ENCODE peak calls at places on chromosomes 4 and X, in nine cellular contexts. S is CD4-positive, alpha-beta memory T cell; W is NCI-H748 treated with DMSO at 0.1 percent for 48 hours; N is WTC11; H is fibroblast of lung; I is stimulated activated CD8-positive, alpha-beta memory T cell treated with anti-CD3 and anti-CD28 coated beads, Interleukin-12 subunit alpha, Interleukin-12 subunit beta, amount 100 ng/mL, for 1 hour; P is NCI-H2081; Z is heart left ventricle; Q is GM23248. K is an unnamed sample.
A peak's percentile ranks its signal among the peaks of the same experiment; 100 is the strongest.

GRCh38 chr4:81724925-81725329 is 253.2 kb upstream of the RASGEF1B start:
- DNase-seq in I (peak; percentile 17), Q (peak; percentile 2), H (no peak), S (peak; percentile 11), P (peak; percentile 9), W (no peak), Z (peak; percentile 70), N (no peak), K (no peak)

GRCh38 chr4:602559-602942 is 22.8 kb upstream of the PDE6B start:
- DNase-seq in W (no peak), H (no peak), N (peak; percentile 99), Z (no peak), P (peak; percentile 30), I (peak; percentile 4), Q (peak; percentile 28), S (peak; percentile 6), K (peak; percentile 60)

GRCh38 chr4:52641853-52642563 is 17.1 kb downstream of the USP46 start:
- DNase-seq in P (no peak), H (peak; percentile 74), I (no peak), W (no peak), N (no peak), Q (peak; percentile 67), S (no peak), Z (no peak), K (no peak)

GRCh38 chrX:98068210-98068609 is 1184.5 kb downstream of the RPA4 start:
- DNase-seq in H (no peak), Z (no peak), N (no peak), Q (no peak), P (peak; percentile 45), W (peak; percentile 4), S (no peak), I (no peak), K (no peak)

GRCh38 chr4:187777954-187778353 is 217.6 kb upstream of the ZFP42 start:
- DNase-seq in S (no peak), P (no peak), Q (no peak), W (no peak), Z (no peak), I (no peak), H (no peak), N (no peak), K (no peak)

GRCh38 chrX:137915466-137915865 is 349.5 kb downstream of the ZIC3 start:
- DNase-seq in W (no peak), Z (no peak), Q (no peak), P (no peak), I (no peak), N (no peak), S (no peak), H (no peak), K (no peak)

GRCh38 chr4:71711044-71711984 is 72.6 kb downstream of the GC start:
- DNase-seq in W (no peak), Q (no peak), N (no peak), S (no peak), Z (no peak), I (no peak), P (peak; percentile 38), H (no peak), K (no peak)

GRCh38 chrX:71067727-71068051 is 445 bp downstream of the SNX12 start:
- DNase-seq in N (no peak), I (peak; percentile 1), P (no peak), S (no peak), Q (no peak), Z (no peak), W (no peak), H (no peak), K (no peak)

GRCh38 chr4:167578906-167579305 is 344.6 kb upstream of the SPOCK3 start:
- DNase-seq in S (no peak), N (no peak), H (no peak), Q (no peak), I (no peak), P (peak; percentile 7), Z (no peak), W (no peak), K (no peak)

GRCh38 chr4:186740822-186741221 is 17.2 kb upstream of the FAT1 start:
- DNase-seq in Z (no peak), H (peak; percentile 52), S (no peak), N (no peak), I (no peak), W (no peak), P (no peak), Q (peak; percentile 80), K (no peak)

GRCh38 chr4:80201326-80202151 is 4.2 kb downstream of the PRDM8 start:
- DNase-seq in P (peak; percentile 53), Z (no peak), N (peak; percentile 29), W (no peak), Q (peak; percentile 43), H (peak; percentile 78), I (peak; percentile 47), S (peak; percentile 57), K (no peak)

GRCh38 chrX:77412631-77413030 is 34.6 kb upstream of the FGF16 start:
- DNase-seq in W (no peak), Q (no peak), H (no peak), S (no peak), I (no peak), P (no peak), N (no peak), Z (no peak), K (no peak)

GRCh38 chrX:27057883-27058282 is 405.3 kb downstream of the PPP4R3C start:
- DNase-seq in W (no peak), N (peak; percentile 36), S (no peak), Q (no peak), I (no peak), H (no peak), P (peak; percentile 27), Z (no peak), K (no peak)

GRCh38 chrX:134431894-134432293 is 28.1 kb upstream of the HPRT1 start:
- DNase-seq in Q (peak; percentile 71), W (no peak), N (no peak), Z (no peak), H (peak; percentile 57), P (no peak), S (no peak), I (no peak), K (no peak)

GRCh38 chrX:37871626-37872302 is 24.4 kb upstream of the DYNLT3 start:
- DNase-seq in P (no peak), I (no peak), Q (peak; percentile 93), S (no peak), H (peak; percentile 95), N (no peak), W (no peak), Z (peak; percentile 48), K (peak; percentile 86)

GRCh38 chr4:6338175-6338950 is 68.7 kb downstream of the WFS1 start:
- DNase-seq in N (no peak), I (no peak), S (no peak), Z (peak; percentile 43), W (no peak), Q (no peak), H (no peak), P (no peak), K (no peak)

GRCh38 chr4:172982151-172982590 is 186.4 kb upstream of the GALNT7 start:
- DNase-seq in S (no peak), Z (no peak), P (peak; percentile 3), Q (peak; percentile 65), W (no peak), H (peak; percentile 83), I (no peak), N (no peak), K (peak; percentile 85)

GRCh38 chrX:11533211-11533651 is 132.5 kb downstream of the ARHGAP6 start:
- DNase-seq in S (peak; percentile 75), W (peak; percentile 78), I (no peak), Z (no peak), N (no peak), H (peak; percentile 78), P (peak; percentile 85), Q (peak; percentile 76), K (peak; percentile 71)

GRCh38 chrX:140525448-140525847 is 20.6 kb upstream of the SOX3 start:
- DNase-seq in Z (no peak), P (no peak), W (no peak), H (peak; percentile 69), S (no peak), Q (peak; percentile 76), I (no peak), N (no peak), K (no peak)

GRCh38 chrX:150159537-150159936 is 203.6 kb upstream of the MAMLD1 start:
- DNase-seq in W (no peak), H (no peak), N (no peak), S (no peak), Z (no peak), P (no peak), Q (no peak), I (no peak), K (no peak)

GRCh38 chr4:113979157-113979972 is at the start of gene ARSJ:
- DNase-seq in S (no peak), Q (peak; percentile 91), W (no peak), Z (peak; percentile 71), H (peak; percentile 86), N (peak; percentile 72), I (no peak), P (peak; percentile 28), K (peak; percentile 87)

GRCh38 chr4:139007640-139008039 is 7.9 kb upstream of the NOCT start:
- DNase-seq in H (peak; percentile 29), W (no peak), N (no peak), I (no peak), Z (no peak), S (no peak), Q (no peak), P (no peak), K (no peak)

GRCh38 chr4:156298230-156298629 is 344.6 kb upstream of the CTSO start:
- DNase-seq in N (no peak), Q (peak; percentile 92), Z (no peak), H (peak; percentile 95), S (no peak), I (no peak), W (peak; percentile 94), P (peak; percentile 57), K (peak; percentile 95)

GRCh38 chr4:10354225-10354624 is 103.0 kb downstream of the ZNF518B start:
- DNase-seq in Q (no peak), W (no peak), Z (no peak), I (no peak), H (no peak), P (no peak), N (no peak), S (no peak), K (no peak)

GRCh38 chr4:156102411-156102810 is 148.7 kb upstream of the CTSO start:
- DNase-seq in N (no peak), P (no peak), H (peak; percentile 78), I (no peak), Z (no peak), S (no peak), Q (no peak), W (no peak), K (no peak)

GRCh38 chr4:31768756-31769155 is 1048.6 kb downstream of the PCDH7 start:
- DNase-seq in P (no peak), I (no peak), W (no peak), Q (no peak), H (no peak), N (no peak), Z (no peak), S (no peak), K (no peak)

GRCh38 chrX:2935364-2935748 is 6.2 kb upstream of the ARSD start:
- DNase-seq in Z (no peak), H (no peak), I (no peak), N (no peak), W (no peak), P (no peak), Q (no peak), S (no peak), K (no peak)

GRCh38 chr4:55069248-55069647 is 56.1 kb downstream of the KDR start:
- DNase-seq in N (no peak), H (peak; percentile 47), Q (peak; percentile 67), Z (no peak), W (no peak), S (no peak), P (no peak), I (no peak), K (no peak)

GRCh38 chrX:53284684-53285447 is 3.5 kb upstream of the IQSEC2 start:
- DNase-seq in I (no peak), H (no peak), Q (peak; percentile 61), N (peak; percentile 69), P (peak; percentile 57), S (peak; percentile 37), Z (peak; percentile 70), W (no peak), K (peak; percentile 59)

GRCh38 chr4:19213388-19213787 is 1038.3 kb upstream of the SLIT2 start:
- DNase-seq in H (peak; percentile 88), N (no peak), Z (no peak), P (no peak), Q (no peak), S (no peak), I (no peak), W (no peak), K (no peak)

GRCh38 chr4:75189976-75190375 is 257.1 kb downstream of the PARM1 start:
- DNase-seq in Z (no peak), S (no peak), Q (no peak), W (no peak), H (no peak), P (no peak), I (no peak), N (no peak), K (no peak)

K was measured in myocyte.